ENCODE peak calls at places on chromosomes 11 and 22, in seven cellular contexts. One of them, this sample, is unnamed.

GRCh38 chr11:88535916-88536547 is 198.5 kb upstream of the CTSC start:
- DNase-seq in GM23338: no peak
- DNase-seq in MM.1S: no peak
- DNase-seq in hepatocyte: peak; percentile 17
- DNase-seq in OCI-LY7: no peak
- DNase-seq in Karpas-422: no peak
- DNase-seq in PC-9: no peak
- DNase-seq in this sample: peak; percentile 91

GRCh38 chr11:122002047-122002446 is 114.0 kb downstream of the BLID start:
- DNase-seq in hepatocyte: no peak
- DNase-seq in GM23338: no peak
- DNase-seq in Karpas-422: no peak
- DNase-seq in PC-9: no peak
- DNase-seq in MM.1S: no peak
- DNase-seq in OCI-LY7: no peak
- DNase-seq in this sample: no peak

GRCh38 chr11:123302751-123303195 is 107.7 kb upstream of the CLMP start:
- DNase-seq in GM23338: peak; percentile 38
- DNase-seq in MM.1S: no peak
- DNase-seq in OCI-LY7: peak; percentile 8
- DNase-seq in hepatocyte: peak; percentile 17
- DNase-seq in PC-9: no peak
- DNase-seq in Karpas-422: peak; percentile 76
- DNase-seq in this sample: peak; percentile 88

GRCh38 chr11:83608571-83608970 is 322.4 kb upstream of the CCDC90B start:
- DNase-seq in PC-9: no peak
- DNase-seq in GM23338: no peak
- DNase-seq in OCI-LY7: no peak
- DNase-seq in MM.1S: no peak
- DNase-seq in Karpas-422: no peak
- DNase-seq in hepatocyte: no peak
- DNase-seq in this sample: no peak

GRCh38 chr11:112019066-112019465 is 6.1 kb upstream of the DLAT start:
- DNase-seq in PC-9: no peak
- DNase-seq in GM23338: no peak
- DNase-seq in OCI-LY7: no peak
- DNase-seq in Karpas-422: no peak
- DNase-seq in MM.1S: no peak
- DNase-seq in hepatocyte: no peak
- DNase-seq in this sample: no peak

GRCh38 chr22:21989049-21989448 is 6.5 kb upstream of the TOP3B start:
- DNase-seq in GM23338: no peak
- DNase-seq in Karpas-422: no peak
- DNase-seq in MM.1S: no peak
- DNase-seq in OCI-LY7: no peak
- DNase-seq in PC-9: no peak
- DNase-seq in hepatocyte: no peak
- DNase-seq in this sample: no peak

GRCh38 chr22:40116496-40117200 is 61.1 kb upstream of the TNRC6B start:
- DNase-seq in hepatocyte: no peak
- DNase-seq in GM23338: no peak
- DNase-seq in Karpas-422: no peak
- DNase-seq in OCI-LY7: no peak
- DNase-seq in PC-9: no peak
- DNase-seq in MM.1S: no peak
- DNase-seq in this sample: no peak

GRCh38 chr11:34601609-34602008 is 19.3 kb upstream of the EHF start:
- DNase-seq in Karpas-422: no peak
- DNase-seq in MM.1S: no peak
- DNase-seq in hepatocyte: no peak
- DNase-seq in OCI-LY7: no peak
- DNase-seq in PC-9: no peak
- DNase-seq in GM23338: no peak
- DNase-seq in this sample: no peak

GRCh38 chr11:34269031-34269430 is 88.8 kb downstream of the ABTB2 start:
- DNase-seq in Karpas-422: no peak
- DNase-seq in hepatocyte: no peak
- DNase-seq in OCI-LY7: no peak
- DNase-seq in MM.1S: no peak
- DNase-seq in GM23338: no peak
- DNase-seq in PC-9: no peak
- DNase-seq in this sample: no peak

GRCh38 chr22:19215360-19215759 is 36.8 kb upstream of the SLC25A1 start:
- DNase-seq in GM23338: no peak
- DNase-seq in hepatocyte: no peak
- DNase-seq in MM.1S: no peak
- DNase-seq in PC-9: no peak
- DNase-seq in OCI-LY7: no peak
- DNase-seq in Karpas-422: no peak
- DNase-seq in this sample: no peak

GRCh38 chr11:102819491-102819890 is 21.5 kb upstream of the MMP1 start:
- DNase-seq in hepatocyte: no peak
- DNase-seq in MM.1S: peak; percentile 57
- DNase-seq in GM23338: no peak
- DNase-seq in PC-9: no peak
- DNase-seq in OCI-LY7: no peak
- DNase-seq in Karpas-422: no peak
- DNase-seq in this sample: no peak

GRCh38 chr11:44030276-44030932 is 17.4 kb upstream of the ACCSL start:
- DNase-seq in OCI-LY7: no peak
- DNase-seq in MM.1S: no peak
- DNase-seq in hepatocyte: peak; percentile 75
- DNase-seq in PC-9: no peak
- DNase-seq in GM23338: peak; percentile 37
- DNase-seq in Karpas-422: no peak
- DNase-seq in this sample: peak; percentile 85

GRCh38 chr22:17922925-17923898 is 101.1 kb downstream of the MICAL3 start:
- DNase-seq in hepatocyte: no peak
- DNase-seq in OCI-LY7: no peak
- DNase-seq in GM23338: no peak
- DNase-seq in MM.1S: no peak
- DNase-seq in Karpas-422: no peak
- DNase-seq in PC-9: peak; percentile 24
- DNase-seq in this sample: peak; percentile 56

GRCh38 chr11:83711035-83711630 is 425.0 kb upstream of the CCDC90B start:
- DNase-seq in OCI-LY7: no peak
- DNase-seq in Karpas-422: no peak
- DNase-seq in PC-9: no peak
- DNase-seq in MM.1S: no peak
- DNase-seq in hepatocyte: peak; percentile 56
- DNase-seq in GM23338: no peak
- DNase-seq in this sample: peak; percentile 6

GRCh38 chr11:63767415-63768231 is 952 bp downstream of the ZFTA start:
- DNase-seq in hepatocyte: peak; percentile 78
- DNase-seq in MM.1S: peak; percentile 48
- DNase-seq in GM23338: peak; percentile 99
- DNase-seq in PC-9: peak; percentile 58
- DNase-seq in Karpas-422: peak; percentile 71
- DNase-seq in OCI-LY7: peak; percentile 69
- DNase-seq in this sample: peak; percentile 74

GRCh38 chr11:108647701-108648527 is 17.0 kb upstream of the DDX10 start:
- DNase-seq in GM23338: peak; percentile 90
- DNase-seq in OCI-LY7: peak; percentile 67
- DNase-seq in hepatocyte: peak; percentile 85
- DNase-seq in Karpas-422: peak; percentile 91
- DNase-seq in PC-9: peak; percentile 64
- DNase-seq in MM.1S: peak; percentile 58
- DNase-seq in this sample: peak; percentile 86

GRCh38 chr11:56521955-56522354 is 21.1 kb downstream of the OR5M11 start:
- DNase-seq in GM23338: peak; percentile 61
- DNase-seq in MM.1S: no peak
- DNase-seq in hepatocyte: peak; percentile 14
- DNase-seq in Karpas-422: no peak
- DNase-seq in PC-9: no peak
- DNase-seq in OCI-LY7: peak; percentile 1
- DNase-seq in this sample: peak; percentile 15

GRCh38 chr11:92869716-92870115 is 99.7 kb upstream of the MTNR1B start:
- DNase-seq in MM.1S: no peak
- DNase-seq in Karpas-422: no peak
- DNase-seq in hepatocyte: no peak
- DNase-seq in PC-9: no peak
- DNase-seq in GM23338: no peak
- DNase-seq in OCI-LY7: no peak
- DNase-seq in this sample: no peak

GRCh38 chr11:92861641-92862040 is 107.8 kb upstream of the MTNR1B start:
- DNase-seq in Karpas-422: peak; percentile 51
- DNase-seq in OCI-LY7: no peak
- DNase-seq in MM.1S: no peak
- DNase-seq in GM23338: peak; percentile 59
- DNase-seq in PC-9: no peak
- DNase-seq in hepatocyte: peak; percentile 24
- DNase-seq in this sample: no peak

GRCh38 chr11:92867913-92868619 is 101.4 kb upstream of the MTNR1B start:
- DNase-seq in GM23338: no peak
- DNase-seq in OCI-LY7: no peak
- DNase-seq in hepatocyte: peak; percentile 59
- DNase-seq in Karpas-422: no peak
- DNase-seq in PC-9: no peak
- DNase-seq in MM.1S: no peak
- DNase-seq in this sample: no peak

GRCh38 chr11:92866679-92867282 is 102.7 kb upstream of the MTNR1B start:
- DNase-seq in MM.1S: no peak
- DNase-seq in GM23338: peak; percentile 42
- DNase-seq in PC-9: no peak
- DNase-seq in hepatocyte: no peak
- DNase-seq in Karpas-422: no peak
- DNase-seq in OCI-LY7: no peak
- DNase-seq in this sample: no peak

GRCh38 chr11:92865352-92865751 is 104.1 kb upstream of the MTNR1B start:
- DNase-seq in GM23338: no peak
- DNase-seq in MM.1S: no peak
- DNase-seq in OCI-LY7: no peak
- DNase-seq in Karpas-422: no peak
- DNase-seq in hepatocyte: no peak
- DNase-seq in PC-9: no peak
- DNase-seq in this sample: peak; percentile 73
- H3K27ac ChIP-seq in GM23338: no peak overlapping the region
- H3K27ac ChIP-seq in MM.1S: no peak overlapping the region
- H3K27ac ChIP-seq in OCI-LY7: no peak overlapping the region
- H3K27ac ChIP-seq in Karpas-422: no peak overlapping the region
- H3K27ac ChIP-seq in hepatocyte: no peak overlapping the region
- H3K27ac ChIP-seq in PC-9: no peak overlapping the region
- H3K27ac ChIP-seq in this sample: no peak overlapping the region

GRCh38 chr11:32331792-32332191 is 103.5 kb downstream of the WT1 start:
- DNase-seq in Karpas-422: no peak
- DNase-seq in OCI-LY7: no peak
- DNase-seq in MM.1S: no peak
- DNase-seq in PC-9: no peak
- DNase-seq in GM23338: no peak
- DNase-seq in hepatocyte: no peak
- DNase-seq in this sample: no peak

GRCh38 chr11:32333335-32333991 is 101.9 kb downstream of the WT1 start:
- DNase-seq in Karpas-422: no peak
- DNase-seq in OCI-LY7: no peak
- DNase-seq in GM23338: peak; percentile 81
- DNase-seq in hepatocyte: peak; percentile 77
- DNase-seq in PC-9: no peak
- DNase-seq in MM.1S: no peak
- DNase-seq in this sample: peak; percentile 72

GRCh38 chr11:32332990-32333334 is 102.4 kb downstream of the WT1 start:
- DNase-seq in Karpas-422: no peak
- DNase-seq in hepatocyte: no peak
- DNase-seq in MM.1S: no peak
- DNase-seq in PC-9: no peak
- DNase-seq in GM23338: no peak
- DNase-seq in OCI-LY7: no peak
- DNase-seq in this sample: no peak

GRCh38 chr11:32328392-32328791 is 106.9 kb downstream of the WT1 start:
- DNase-seq in hepatocyte: no peak
- DNase-seq in OCI-LY7: no peak
- DNase-seq in MM.1S: no peak
- DNase-seq in GM23338: no peak
- DNase-seq in PC-9: no peak
- DNase-seq in Karpas-422: peak; percentile 55
- DNase-seq in this sample: no peak

DNA sequence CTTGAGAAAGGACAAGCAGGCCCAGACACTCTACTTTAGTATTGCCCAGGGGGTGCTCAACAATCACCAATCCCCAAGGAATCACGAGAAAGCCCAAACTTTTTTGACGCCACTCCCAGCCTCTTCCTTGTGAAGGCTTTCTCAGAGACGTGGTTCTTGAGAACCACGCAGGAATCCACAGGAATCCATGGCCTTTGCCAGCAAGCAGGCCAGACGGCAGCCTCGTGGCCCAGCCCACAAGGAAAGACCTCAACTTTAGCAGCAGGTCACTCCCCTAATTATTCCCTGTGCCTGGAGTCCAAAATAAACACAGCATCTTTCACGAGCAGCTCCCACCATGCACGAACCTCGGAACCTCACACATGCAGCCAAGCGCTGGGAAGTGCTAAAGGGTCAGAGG is 104.2 kb downstream of the WT1 start:
- DNase-seq in Karpas-422: no peak
- DNase-seq in hepatocyte: no peak
- DNase-seq in OCI-LY7: no peak
- DNase-seq in PC-9: no peak
- DNase-seq in MM.1S: no peak
- DNase-seq in GM23338: no peak
- DNase-seq in this sample: no peak
- H2AFZ ChIP-seq in Karpas-422: no peak overlapping the region
- H2AFZ ChIP-seq in hepatocyte: no peak overlapping the region
- H2AFZ ChIP-seq in OCI-LY7: no peak overlapping the region
- H2AFZ ChIP-seq in PC-9: no peak overlapping the region
- H2AFZ ChIP-seq in MM.1S: no peak overlapping the region
- H2AFZ ChIP-seq in GM23338: no peak overlapping the region
- H2AFZ ChIP-seq in this sample: no peak overlapping the region

GRCh38 chr11:126704144-126704543 is 296.4 kb downstream of the KIRREL3 start:
- DNase-seq in GM23338: no peak
- DNase-seq in OCI-LY7: no peak
- DNase-seq in Karpas-422: peak; percentile 43
- DNase-seq in MM.1S: no peak
- DNase-seq in hepatocyte: no peak
- DNase-seq in PC-9: no peak
- DNase-seq in this sample: peak; percentile 25
- H3K9me2 ChIP-seq in GM23338: no peaks in the 10 kb centered on the region
- H3K9me2 ChIP-seq in OCI-LY7: no peaks in the 10 kb centered on the region
- H3K9me2 ChIP-seq in Karpas-422: no peaks in the 10 kb centered on the region
- H3K9me2 ChIP-seq in MM.1S: no peaks in the 10 kb centered on the region
- H3K9me2 ChIP-seq in hepatocyte: no peaks in the 10 kb centered on the region
- H3K9me2 ChIP-seq in PC-9: no peaks in the 10 kb centered on the region
- H3K9me2 ChIP-seq in this sample: no peaks in the 10 kb centered on the region

DNA sequence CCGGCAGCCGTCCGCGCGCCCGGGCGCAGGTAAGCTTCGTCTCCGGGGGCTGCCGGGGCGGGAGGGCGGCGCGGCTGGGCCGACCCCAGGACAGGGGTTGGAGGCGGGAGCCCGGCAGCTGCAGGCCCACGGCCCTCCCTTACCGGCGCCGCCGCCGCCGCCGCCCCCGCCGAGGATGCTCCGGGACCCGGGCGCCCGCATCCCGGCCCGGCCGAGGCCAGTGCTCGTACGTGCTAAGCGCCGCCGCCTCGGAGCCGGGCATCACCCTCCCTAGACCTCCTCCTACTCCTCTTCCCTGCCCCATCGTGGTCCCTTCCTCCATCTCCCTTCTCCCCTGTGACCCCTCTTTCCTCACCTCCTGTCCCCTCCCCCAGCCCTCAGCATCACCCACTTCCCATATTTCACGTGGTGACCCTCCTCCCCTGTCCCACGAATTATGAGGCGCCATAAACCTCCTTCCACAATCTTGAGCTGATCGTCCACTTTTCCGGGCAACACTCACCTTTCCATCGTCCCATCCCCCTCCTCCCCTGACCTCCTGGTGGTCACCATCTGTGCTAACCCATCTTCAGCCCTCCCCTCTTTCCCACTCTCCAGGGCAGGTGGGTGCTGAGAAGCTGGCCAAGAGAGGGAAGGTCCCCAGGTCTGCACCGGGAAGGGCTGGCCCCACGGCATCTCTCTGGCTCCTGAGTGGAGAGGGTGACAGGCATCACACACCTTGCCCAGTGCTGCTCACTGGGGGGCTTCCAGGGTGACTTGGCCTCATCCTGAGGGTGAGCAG is 588 bp downstream of the ASPHD2 start:
- DNase-seq in PC-9: no peak
- DNase-seq in hepatocyte: peak; percentile 25
- DNase-seq in OCI-LY7: peak; percentile 32
- DNase-seq in MM.1S: no peak
- DNase-seq in GM23338: peak; percentile 43
- DNase-seq in Karpas-422: peak; percentile 70
- DNase-seq in this sample: peak; percentile 29
- H3K27ac ChIP-seq in PC-9: no peak overlapping the region
- H3K27ac ChIP-seq in hepatocyte: no peak overlapping the region
- H3K27ac ChIP-seq in OCI-LY7: no peak overlapping the region
- H3K27ac ChIP-seq in MM.1S: no peak overlapping the region
- H3K27ac ChIP-seq in GM23338: no peak overlapping the region
- H3K27ac ChIP-seq in Karpas-422: peak overlapping the region; percentile 93
- H3K27ac ChIP-seq in this sample: no peak overlapping the region